ENCODE peak calls at places on chromosomes 5 and 9, in five cellular contexts. T is transverse colon, Y is Caco-2, S is cardiac muscle cell, I is IMR-90. F is an unnamed sample.

GRCh38 chr5:73120222-73121108 is at the start of gene TMEM171:
- DNase-seq in T (peak), Y (peak), S (peak), I (peak), F (peak)

GRCh38 chr5:98753507-98753906 is 20.0 kb upstream of the RGMB start:
- DNase-seq in T (no peak), Y (no peak), S (no peak), I (no peak), F (no peak)

GRCh38 chr5:131382407-131383395 is 118.8 kb downstream of the CDC42SE2 start:
- DNase-seq in T (no peak), Y (peak), S (peak), I (peak), F (no peak)

GRCh38 chr5:147512640-147513334 is 2.9 kb upstream of the DPYSL3 start:
- DNase-seq in T (no peak), Y (no peak), S (no peak), I (no peak), F (no peak)

GRCh38 chr9:133103183-133103986 is 17.7 kb downstream of the RALGDS start:
- DNase-seq in T (peak), Y (peak), S (peak), I (peak), F (peak)

GRCh38 chr5:151648089-151648488 is 38.6 kb downstream of the SPARC start:
- DNase-seq in T (no peak), Y (no peak), S (no peak), I (no peak), F (no peak)

GRCh38 chr5:38866362-38867070 is 20.7 kb downstream of the OSMR start:
- DNase-seq in T (no peak), Y (no peak), S (no peak), I (peak), F (no peak)

GRCh38 chr9:23638011-23638410 is 188.0 kb downstream of the ELAVL2 start:
- DNase-seq in T (no peak), Y (no peak), S (no peak), I (no peak), F (no peak)

GRCh38 chr9:105833271-105833975 is 139.1 kb downstream of the TMEM38B start:
- DNase-seq in T (no peak), Y (no peak), S (no peak), I (peak), F (no peak)

GRCh38 chr5:39526914-39527477 is 102.2 kb upstream of the DAB2 start:
- DNase-seq in T (no peak), Y (peak), S (no peak), I (no peak), F (no peak)

GRCh38 chr5:145246961-145247744 is 588.0 kb downstream of the PRELID2 start:
- DNase-seq in T (no peak), Y (no peak), S (no peak), I (peak), F (no peak)

GRCh38 chr5:111367081-111367480 is 142.9 kb downstream of the CAMK4 start:
- DNase-seq in T (no peak), Y (peak), S (no peak), I (no peak), F (no peak)

GRCh38 chr5:149714877-149715502 is 15.1 kb upstream of the PPARGC1B start:
- DNase-seq in T (no peak), Y (no peak), S (no peak), I (no peak), F (no peak)

GRCh38 chr9:99299214-99300102 is 77.4 kb downstream of the SEC61B start:
- DNase-seq in T (no peak), Y (peak), S (peak), I (peak), F (no peak)

GRCh38 chr5:67404261-67405100 is 207.9 kb upstream of the CD180 start:
- DNase-seq in T (no peak), Y (peak), S (no peak), I (peak), F (no peak)

GRCh38 chr9:80146466-80146865 is 574.7 kb downstream of the TLE4 start:
- DNase-seq in T (no peak), Y (no peak), S (no peak), I (peak), F (no peak)

GRCh38 chr9:130651752-130652151 is 12.6 kb upstream of the PRDM12 start:
- DNase-seq in T (no peak), Y (no peak), S (no peak), I (no peak), F (no peak)

GRCh38 chr9:37035472-37036236 is 1.6 kb upstream of the PAX5 start:
- DNase-seq in T (no peak), Y (peak), S (no peak), I (no peak), F (no peak)

GRCh38 chr5:159533197-159533596 is 202.9 kb upstream of the IL12B start:
- DNase-seq in T (no peak), Y (peak), S (no peak), I (peak), F (no peak)

GRCh38 chr5:67249590-67249895 is 52.9 kb upstream of the CD180 start:
- DNase-seq in T (no peak), Y (no peak), S (peak), I (no peak), F (no peak)

GRCh38 chr9:36148652-36149051 is 12.1 kb downstream of the GLIPR2 start:
- DNase-seq in T (peak), Y (no peak), S (no peak), I (peak), F (peak)

GRCh38 chr5:30040483-30041116 is 1152.9 kb upstream of the CDH6 start:
- DNase-seq in T (no peak), Y (peak), S (peak), I (peak), F (peak)

GRCh38 chr5:28862137-28862859 is 1823.9 kb upstream of the CDH9 start:
- DNase-seq in T (no peak), Y (peak), S (no peak), I (no peak), F (no peak)

GRCh38 chr5:89981871-89982773 is 427.4 kb downstream of the CETN3 start:
- DNase-seq in T (no peak), Y (no peak), S (no peak), I (no peak), F (no peak)

GRCh38 chr5:10946050-10946449 is 185.0 kb upstream of the DAP start:
- DNase-seq in T (no peak), Y (no peak), S (no peak), I (no peak), F (no peak)

GRCh38 chr5:40619406-40619805 is 60.3 kb upstream of the PTGER4 start:
- DNase-seq in T (no peak), Y (no peak), S (no peak), I (no peak), F (no peak)

GRCh38 chr5:72125931-72126620 is 18.8 kb downstream of the MAP1B start:
- DNase-seq in T (no peak), Y (no peak), S (no peak), I (no peak), F (no peak)

GRCh38 chr9:571745-572144 is 269.8 kb upstream of the DMRT1 start:
- DNase-seq in T (no peak), Y (no peak), S (no peak), I (no peak), F (peak)
- H3K4me3 ChIP-seq in T (no peak), Y (no peak), S (no peak), I (no peak), F (no peak)

GRCh38 chr9:17528859-17529258 is 50.0 kb upstream of the SH3GL2 start:
- DNase-seq in T (no peak), Y (no peak), S (no peak), I (peak), F (no peak)
- TF ChIP-seq CTCF in T (peak), Y (peak), S (peak), I (peak), F (peak)

GRCh38 chr5:42952575-42952974 is 87.5 kb downstream of the ANXA2R start:
- DNase-seq in T (no peak), Y (no peak), S (no peak), I (no peak), F (no peak)
- H3K4me3 ChIP-seq in T (no peak), Y (no peak), S (no peak), I (peak), F (no peak)

GRCh38 chr9:120534266-120534665 is 45.7 kb downstream of the CDK5RAP2 start:
- DNase-seq in T (no peak), Y (peak), S (no peak), I (no peak), F (no peak)

GRCh38 chr9:120532891-120533290 is 47.1 kb downstream of the CDK5RAP2 start:
- DNase-seq in T (no peak), Y (no peak), S (no peak), I (no peak), F (no peak)

GRCh38 chr9:120532475-120532874 is 47.5 kb downstream of the CDK5RAP2 start:
- DNase-seq in T (peak), Y (peak), S (no peak), I (no peak), F (peak)

GRCh38 chr9:120528834-120529233 is 51.1 kb downstream of the CDK5RAP2 start:
- DNase-seq in T (no peak), Y (no peak), S (no peak), I (no peak), F (no peak)

GRCh38 chr9:120531683-120532300 is 48.2 kb downstream of the CDK5RAP2 start:
- DNase-seq in T (peak), Y (peak), S (peak), I (peak), F (peak)
- TF ChIP-seq CTCF in T (peak), Y (peak), S (peak), I (peak), F (peak)

GRCh38 chr5:102099766-102100331 is 196.2 kb downstream of the SLCO4C1 start:
- DNase-seq in T (no peak), Y (no peak), S (no peak), I (no peak), F (no peak)
- H3K4me3 ChIP-seq in T (no peak), Y (no peak), S (no peak), I (no peak), F (no peak)

DNA sequence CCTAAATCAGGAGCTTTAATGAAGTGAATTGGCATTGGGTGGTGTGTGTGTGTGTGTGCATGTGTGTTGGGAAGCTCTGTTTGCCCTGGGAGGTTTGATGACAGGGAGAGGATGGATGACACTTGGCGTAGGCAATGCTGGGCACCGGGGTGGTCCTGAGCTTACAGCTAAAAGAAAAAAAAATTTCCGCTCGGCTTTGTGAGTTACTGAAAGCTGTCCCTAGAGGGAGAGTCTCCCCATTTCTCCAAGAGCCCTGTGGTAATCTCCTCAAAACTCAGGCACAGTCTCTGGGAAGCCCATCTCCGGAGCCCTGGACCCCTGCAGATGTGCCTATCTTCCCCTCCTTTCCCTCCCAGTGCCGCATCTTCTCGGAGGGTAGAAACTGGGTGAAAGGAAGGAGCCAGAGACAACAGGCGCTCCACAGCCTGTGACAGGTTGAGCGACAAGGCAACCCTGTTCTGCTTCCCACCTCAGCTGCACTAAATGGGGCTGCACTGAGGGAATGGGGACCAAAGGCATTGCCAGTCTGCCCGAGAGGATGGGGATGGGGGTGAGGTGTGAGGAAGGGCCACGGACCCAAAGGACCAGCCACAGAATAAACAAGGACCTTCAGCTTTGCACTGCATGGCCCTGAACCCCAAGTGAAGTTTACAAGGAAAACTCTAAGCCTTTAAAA is 35.8 kb upstream of the TIFAB start:
- DNase-seq in T (no peak), Y (no peak), S (no peak), I (no peak), F (no peak)
- TF ChIP-seq CTCF in T (no peak), Y (no peak), S (no peak), I (no peak), F (no peak)

GRCh38 chr5:33891731-33892418 is at the start of gene ADAMTS12:
- DNase-seq in T (peak), Y (no peak), S (peak), I (peak), F (peak)
- H3K4me3 ChIP-seq in T (peak), Y (no peak), S (peak), I (peak), F (no peak)

DNA sequence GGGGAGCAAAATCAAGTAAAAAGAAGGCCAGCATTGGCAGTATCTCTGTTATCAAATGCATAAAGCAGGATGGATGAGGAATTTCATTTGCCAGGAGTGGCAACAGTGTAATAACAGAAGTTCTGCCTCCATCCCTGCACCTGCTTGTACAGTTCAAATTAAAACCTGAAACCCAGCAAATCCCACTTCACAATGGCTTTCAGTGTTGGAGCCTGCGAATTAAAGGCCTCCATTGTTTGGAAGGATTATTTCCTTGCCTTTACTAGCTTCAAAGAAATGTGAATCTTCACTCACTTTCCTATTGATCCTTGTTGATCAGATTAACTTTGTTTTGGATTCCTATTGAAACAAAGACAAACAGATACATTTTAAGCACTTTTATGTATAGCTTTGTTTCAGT is 31.5 kb upstream of the IRX1 start:
- DNase-seq in T (no peak), Y (no peak), S (no peak), I (no peak), F (no peak)
- TF ChIP-seq CTCF in T (no peak), Y (no peak), S (no peak), I (no peak), F (no peak)

GRCh38 chr5:155254399-155254798 is 240.8 kb downstream of the KIF4B start:
- DNase-seq in T (no peak), Y (no peak), S (no peak), I (no peak), F (no peak)
- H3K4me3 ChIP-seq in T (no peak), Y (no peak), S (no peak), I (no peak), F (no peak)

F was measured in body of pancreas.